ENCODE peak calls at places on chromosomes 13 and 19, in five cellular contexts. C is GM23248, Q is fibroblast of the aortic adventitia, N is HCT116, X is H1. M is an unnamed sample.

GRCh38 chr19:16041571-16042386 is 34.5 kb upstream of the TPM4 start:
- DNase-seq in X (peak), Q (peak), N (peak), C (peak), M (no peak)

GRCh38 chr13:19085876-19086275 is 95.7 kb downstream of the TUBA3C start:
- DNase-seq in X (no peak), C (no peak), N (no peak), Q (no peak), M (no peak)

GRCh38 chr13:79108914-79109643 is 297.0 kb downstream of the RBM26 start:
- DNase-seq in Q (no peak), N (no peak), C (no peak), X (no peak), M (no peak)

GRCh38 chr13:89363144-89363543 is 1692.0 kb downstream of the SLITRK5 start:
- DNase-seq in Q (no peak), C (no peak), X (no peak), N (no peak), M (no peak)

GRCh38 chr13:27792393-27793218 is at the start of gene GSX1:
- DNase-seq in C (peak), X (peak), Q (peak), N (no peak), M (peak)

GRCh38 chr19:10173527-10173926 is 21.2 kb downstream of the DNMT1 start:
- DNase-seq in C (peak), X (no peak), Q (peak), N (no peak), M (no peak)

GRCh38 chr19:10228925-10229324 is 2.2 kb downstream of the S1PR2 start:
- DNase-seq in N (no peak), X (no peak), C (peak), Q (peak), M (no peak)

GRCh38 chr19:7349961-7350711 is 1.4 kb downstream of the ARHGEF18 start:
- DNase-seq in N (no peak), C (no peak), X (no peak), Q (no peak), M (no peak)

GRCh38 chr13:79405501-79405830 is 589 bp downstream of the RBM26 start:
- DNase-seq in X (no peak), Q (no peak), N (no peak), C (peak), M (no peak)

GRCh38 chr19:14775855-14776254 is 2.5 kb downstream of the ADGRE2 start:
- DNase-seq in C (no peak), Q (no peak), N (no peak), X (peak), M (no peak)

GRCh38 chr19:17777840-17778620 is 16.9 kb upstream of the B3GNT3 start:
- DNase-seq in N (peak), C (peak), Q (no peak), X (peak), M (no peak)

GRCh38 chr19:52343548-52343947 is 7.5 kb downstream of the ZNF610 start:
- DNase-seq in Q (peak), N (peak), X (peak), C (peak), M (peak)

GRCh38 chr13:28012383-28012782 is 23.9 kb upstream of the URAD start:
- DNase-seq in Q (no peak), N (no peak), C (peak), X (no peak), M (no peak)

GRCh38 chr13:100789968-100790367 is 115.4 kb upstream of the TMTC4 start:
- DNase-seq in X (no peak), N (no peak), C (peak), Q (peak), M (no peak)

GRCh38 chr19:5814847-5815246 is 10.0 kb downstream of the NRTN start:
- DNase-seq in X (no peak), C (no peak), Q (no peak), N (no peak), M (no peak)

GRCh38 chr19:46416077-46416709 is 2.8 kb upstream of the CCDC8 start:
- DNase-seq in Q (peak), C (peak), N (peak), X (peak), M (no peak)

GRCh38 chr19:47713046-47714021 is at the start of gene EHD2:
- DNase-seq in C (peak), Q (peak), N (no peak), X (peak), M (no peak)

GRCh38 chr19:32886241-32886640 is 16.7 kb upstream of the SLC7A9 start:
- DNase-seq in C (no peak), N (no peak), X (peak), Q (no peak), M (no peak)

GRCh38 chr19:30719189-30719990 is 347.2 kb downstream of the ZNF536 start:
- DNase-seq in X (peak), N (no peak), C (peak), Q (peak), M (no peak)
- H3K4me3 ChIP-seq in X (peak), N (no peak), C (peak), Q (peak), M (peak)

GRCh38 chr19:55660991-55661390 is 6.2 kb downstream of the U2AF2 start:
- DNase-seq in X (no peak), Q (no peak), N (no peak), C (no peak), M (no peak)

GRCh38 chr19:55659822-55660221 is 5.0 kb downstream of the U2AF2 start:
- DNase-seq in N (no peak), C (no peak), Q (no peak), X (no peak), M (no peak)

GRCh38 chr19:55660404-55660803 is 5.6 kb downstream of the U2AF2 start:
- DNase-seq in C (no peak), X (no peak), N (no peak), Q (no peak), M (no peak)

GRCh38 chr19:55657004-55657747 is 2.3 kb downstream of the U2AF2 start:
- DNase-seq in X (no peak), N (no peak), Q (no peak), C (peak), M (peak)

DNA sequence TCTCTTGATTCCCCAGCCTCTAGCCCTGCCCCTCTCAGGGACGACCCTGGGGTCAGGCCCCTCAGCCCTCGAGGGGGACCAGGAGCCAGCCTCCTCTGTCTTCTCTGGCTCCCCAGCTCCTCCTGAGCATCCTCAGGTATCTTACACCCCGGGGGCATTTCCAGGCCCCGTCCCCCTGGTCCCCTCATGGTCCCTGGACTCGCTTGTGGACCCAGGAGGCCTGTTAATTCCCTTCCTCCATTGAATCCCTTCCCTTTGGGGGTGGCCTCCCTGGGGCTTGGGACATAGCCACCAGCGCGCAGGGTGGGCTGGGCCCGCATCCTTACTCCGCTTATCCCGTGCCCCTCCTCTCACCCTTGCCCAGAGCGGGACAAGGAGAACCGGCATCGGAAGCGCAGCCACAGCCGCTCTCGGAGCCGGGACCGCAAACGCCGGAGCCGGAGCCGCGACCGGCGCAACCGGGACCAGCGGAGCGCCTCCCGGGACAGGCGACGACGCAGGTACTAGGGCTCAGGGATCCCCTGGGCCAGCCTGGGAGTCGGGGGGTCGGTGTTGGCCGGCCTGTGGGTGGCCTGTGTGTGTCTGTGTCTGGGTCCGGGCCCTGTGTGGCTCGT is 4.1 kb downstream of the U2AF2 start:
- DNase-seq in N (no peak), X (no peak), C (no peak), Q (no peak), M (no peak)
- H3K4me3 ChIP-seq in N (no peak), X (no peak), C (peak), Q (no peak), M (no peak)

GRCh38 chr13:33349996-33350826 is 64.7 kb upstream of the STARD13 start:
- DNase-seq in C (peak), Q (peak), N (no peak), X (peak), M (no peak)
- H3K4me3 ChIP-seq in C (peak), Q (peak), N (peak), X (peak), M (peak)

DNA sequence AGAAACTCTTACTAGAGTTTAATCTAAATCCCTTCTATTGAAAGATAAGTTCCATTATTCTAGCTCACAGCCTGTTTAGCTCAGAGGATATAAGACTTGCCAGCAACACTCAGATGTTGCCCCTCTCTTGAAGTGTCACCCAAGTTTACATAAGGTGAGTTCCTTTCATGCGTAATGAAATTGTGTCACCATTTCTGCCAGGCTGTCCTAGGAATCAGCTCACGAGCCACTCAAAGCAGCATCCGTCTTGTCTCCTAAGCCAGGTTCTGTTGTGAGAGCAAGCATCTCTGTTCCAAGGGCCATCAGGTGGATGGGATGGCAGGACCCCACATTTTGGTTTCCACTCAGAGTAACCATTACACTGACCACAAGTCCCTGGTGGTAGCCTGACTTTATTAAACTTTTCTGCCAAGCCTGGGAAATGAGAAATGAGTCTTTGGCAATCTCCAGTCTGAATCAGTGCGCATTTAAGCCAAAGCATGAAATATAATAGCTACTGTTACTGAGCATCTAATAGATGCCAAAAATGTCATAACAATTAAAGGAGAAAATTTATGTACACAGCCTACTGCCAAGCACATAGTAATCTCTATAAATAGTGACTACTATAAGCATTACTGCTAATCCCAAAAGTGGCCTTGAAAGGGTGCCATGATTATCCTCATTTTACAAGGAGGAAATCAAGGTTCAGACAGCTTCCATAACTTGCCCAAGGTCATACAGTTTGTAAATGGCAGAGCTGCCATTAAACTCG is 179.6 kb upstream of the MIR17HG start:
- DNase-seq in Q (no peak), C (no peak), X (no peak), N (no peak), M (peak)
- H3K4me3 ChIP-seq in Q (no peak), C (no peak), X (no peak), N (no peak), M (no peak)

GRCh38 chr19:50402544-50403301 is 16.0 kb upstream of the SPIB start:
- DNase-seq in N (no peak), Q (no peak), X (no peak), C (no peak), M (no peak)

GRCh38 chr19:50398675-50399367 is 14.7 kb downstream of the POLD1 start:
- DNase-seq in N (no peak), Q (no peak), C (no peak), X (no peak), M (no peak)

GRCh38 chr19:50399368-50399745 is 15.2 kb downstream of the POLD1 start:
- DNase-seq in N (no peak), C (no peak), Q (no peak), X (no peak), M (no peak)

GRCh38 chr19:50406156-50406820 is 12.4 kb upstream of the SPIB start:
- DNase-seq in N (no peak), Q (no peak), X (no peak), C (no peak), M (no peak)

DNA sequence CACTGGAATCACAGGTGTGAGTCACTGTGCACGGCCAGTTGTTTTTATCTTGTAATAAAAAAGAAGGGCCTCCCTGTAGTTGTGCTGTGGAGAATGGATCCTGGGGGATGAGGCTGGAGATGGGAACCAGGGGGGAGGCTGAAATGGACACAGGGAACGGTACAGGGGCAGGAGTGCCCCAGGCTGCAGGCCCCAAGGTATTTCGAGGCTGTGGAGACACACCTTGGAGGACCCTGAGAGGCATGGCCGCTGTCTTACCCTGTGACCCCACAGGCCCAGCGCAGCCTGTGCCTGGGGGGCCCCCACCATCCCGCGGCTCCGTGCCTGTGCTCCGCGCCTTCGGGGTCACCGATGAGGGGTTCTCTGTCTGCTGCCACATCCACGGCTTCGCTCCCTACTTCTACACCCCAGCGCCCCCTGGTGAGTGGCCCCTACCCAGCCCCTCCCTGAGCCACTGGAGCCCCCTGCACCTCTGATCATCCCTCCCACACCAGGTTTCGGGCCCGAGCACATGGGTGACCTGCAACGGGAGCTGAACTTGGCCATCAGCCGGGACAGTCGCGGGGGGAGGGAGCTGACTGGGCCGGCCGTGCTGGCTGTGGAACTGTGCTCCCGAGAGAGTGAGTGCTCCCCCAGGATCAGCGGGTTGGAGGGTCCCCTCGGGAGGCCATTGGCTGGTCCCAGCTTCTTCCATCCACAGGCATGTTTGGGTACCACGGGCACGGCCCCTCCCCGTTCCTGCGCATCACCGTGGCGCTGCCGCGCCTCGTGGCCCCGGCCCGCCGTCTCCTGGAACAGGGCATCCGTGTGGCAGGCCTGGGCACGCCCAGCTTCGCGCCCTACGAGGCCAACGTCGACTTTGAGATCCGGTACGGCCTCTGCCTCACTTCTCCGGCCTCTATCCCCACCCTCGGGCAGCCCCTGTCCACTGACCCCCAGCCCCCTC is 17.0 kb upstream of the SPIB start:
- DNase-seq in X (no peak), N (no peak), Q (no peak), C (no peak), M (no peak)
- H3K4me3 ChIP-seq in X (no peak), N (no peak), Q (no peak), C (no peak), M (no peak)